ENCODE peak calls at places on chromosomes 5 and 9, in nine cellular contexts. U is heart right ventricle; G is activated CD8-positive, alpha-beta memory T cell treated with anti-CD3 and anti-CD28 coated beads, Interleukin-2, amount 50 U/mL, for 48 hours; D is amniotic stem cell; S is hepatic stellate cell; C is kidney tubule cell; Y is NCI-H2029 treated with DMSO at 0.1 percent for 48 hours; I is T1000; E is NCI-H82. M is an unnamed sample.

GRCh38 chr5:154513669-154514084 is 35.6 kb upstream of the HAND1 start:
- DNase-seq in U (no peak), G (no peak), D (no peak), S (no peak), C (no peak), Y (no peak), I (no peak), E (no peak), M (peak; percentile 15)

GRCh38 chr5:152542741-152543140 is 137.7 kb upstream of the NMUR2 start:
- DNase-seq in U (no peak), G (no peak), D (no peak), S (no peak), C (peak; percentile 17), Y (no peak), I (no peak), E (no peak), M (peak; percentile 73)

GRCh38 chr9:120925535-120926396 is 830 bp downstream of the TRAF1 start:
- DNase-seq in U (no peak), G (peak; percentile 88), D (peak; percentile 89), S (peak; percentile 90), C (peak; percentile 97), Y (no peak), I (peak; percentile 76), E (no peak), M (peak; percentile 44)

GRCh38 chr5:169296456-169297220 is 4.3 kb downstream of the SLIT3 start:
- DNase-seq in U (no peak), G (no peak), D (no peak), S (no peak), C (no peak), Y (peak; percentile 15), I (peak; percentile 35), E (no peak), M (peak; percentile 65)

GRCh38 chr5:23319906-23320305 is 187.5 kb upstream of the PRDM9 start:
- DNase-seq in U (no peak), G (no peak), D (no peak), S (no peak), C (no peak), Y (no peak), I (no peak), E (no peak), M (no peak)

GRCh38 chr9:95004452-95005275 is 278.2 kb downstream of the AOPEP start:
- DNase-seq in U (peak; percentile 67), G (peak; percentile 67), D (no peak), S (no peak), C (peak; percentile 62), Y (no peak), I (no peak), E (peak; percentile 66), M (peak; percentile 51)

GRCh38 chr9:131593255-131593820 is 48.0 kb downstream of the PRRT1B start:
- DNase-seq in U (no peak), G (no peak), D (no peak), S (no peak), C (no peak), Y (no peak), I (no peak), E (no peak), M (peak; percentile 8)

GRCh38 chr9:33637881-33638280 is 113.8 kb downstream of the ANKRD18B start:
- DNase-seq in U (no peak), G (no peak), D (no peak), S (no peak), C (no peak), Y (no peak), I (no peak), E (peak; percentile 3), M (no peak)

GRCh38 chr5:113489299-113489698 is 1.0 kb upstream of the MCC start:
- DNase-seq in U (no peak), G (no peak), D (peak; percentile 82), S (peak; percentile 89), C (peak; percentile 98), Y (no peak), I (peak; percentile 74), E (no peak), M (peak; percentile 99)

GRCh38 chr9:112546149-112547012 is 59.8 kb downstream of the KIAA1958 start:
- DNase-seq in U (no peak), G (no peak), D (no peak), S (no peak), C (no peak), Y (no peak), I (no peak), E (no peak), M (no peak)

GRCh38 chr9:120513825-120514598 is 66.0 kb downstream of the CDK5RAP2 start:
- DNase-seq in U (no peak), G (no peak), D (no peak), S (no peak), C (no peak), Y (no peak), I (no peak), E (no peak), M (peak; percentile 31)

GRCh38 chr5:36059571-36060515 is 6.8 kb downstream of the UGT3A2 start:
- DNase-seq in U (no peak), G (no peak), D (no peak), S (no peak), C (no peak), Y (no peak), I (no peak), E (no peak), M (peak; percentile 38)

GRCh38 chr9:33116855-33117254 is 40.4 kb upstream of the SMU1 start:
- DNase-seq in U (no peak), G (no peak), D (no peak), S (peak; percentile 25), C (no peak), Y (no peak), I (no peak), E (no peak), M (no peak)

GRCh38 chr9:137619240-137620090 is 660 bp downstream of the EHMT1 start:
- DNase-seq in U (no peak), G (peak; percentile 68), D (peak; percentile 22), S (peak; percentile 76), C (peak; percentile 48), Y (no peak), I (no peak), E (peak; percentile 27), M (peak; percentile 39)

GRCh38 chr5:119290161-119290569 is 65.7 kb upstream of the TNFAIP8 start:
- DNase-seq in U (no peak), G (no peak), D (no peak), S (no peak), C (peak; percentile 63), Y (peak; percentile 33), I (no peak), E (peak; percentile 3), M (no peak)

GRCh38 chr9:22111871-22112247 is 102.8 kb upstream of the CDKN2B start:
- DNase-seq in U (no peak), G (no peak), D (no peak), S (no peak), C (peak; percentile 71), Y (no peak), I (no peak), E (no peak), M (no peak)

GRCh38 chr9:113155911-113156559 is 5.2 kb downstream of the SLC31A2 start:
- DNase-seq in U (no peak), G (peak; percentile 60), D (no peak), S (no peak), C (no peak), Y (no peak), I (no peak), E (peak; percentile 45), M (no peak)

GRCh38 chr5:86665984-86666760 is 48.4 kb downstream of the COX7C start:
- DNase-seq in U (no peak), G (no peak), D (no peak), S (no peak), C (no peak), Y (no peak), I (no peak), E (no peak), M (no peak)